ENCODE peak calls at places on chromosomes 13 and 19, in five cellular contexts. O, Q, F, V and N are unnamed samples.

GRCh38 chr19:2636897-2637683 is 65.4 kb downstream of the GNG7 start:
- DNase-seq in F (peak), V (no peak), O (peak), Q (peak), N (no peak)

GRCh38 chr13:35768551-35768950 is 292.1 kb upstream of the MAB21L1 start:
- DNase-seq in F (peak), O (peak), Q (no peak), V (no peak), N (no peak)

GRCh38 chr19:33273881-33274662 is 28.3 kb downstream of the CEBPA start:
- DNase-seq in Q (peak), O (peak), V (peak), F (peak), N (peak)

GRCh38 chr13:47454986-47455385 is 546.1 kb downstream of the SUCLA2 start:
- DNase-seq in O (peak), F (no peak), V (no peak), Q (no peak), N (no peak)

GRCh38 chr13:75751350-75751749 is 115.2 kb downstream of the LMO7 start:
- DNase-seq in F (no peak), Q (no peak), V (no peak), O (no peak), N (no peak)

GRCh38 chr19:7397687-7398086 is 49.0 kb downstream of the ARHGEF18 start:
- DNase-seq in Q (no peak), F (peak), V (peak), O (peak), N (peak)

GRCh38 chr13:97231832-97232201 is 9.7 kb downstream of the MBNL2 start:
- DNase-seq in V (no peak), O (peak), F (no peak), Q (no peak), N (no peak)

GRCh38 chr13:51230473-51231105 is 8.4 kb downstream of the FAM124A start:
- DNase-seq in V (no peak), Q (no peak), O (peak), F (peak), N (no peak)

GRCh38 chr13:74289861-74290260 is 155.7 kb upstream of the KLF12 start:
- DNase-seq in F (no peak), Q (no peak), O (no peak), V (no peak), N (no peak)

GRCh38 chr19:47186337-47187022 is 44.5 kb downstream of the BBC3 start:
- DNase-seq in V (no peak), F (no peak), O (no peak), Q (peak), N (no peak)

GRCh38 chr13:47175172-47175806 is 278.4 kb upstream of the HTR2A start:
- DNase-seq in F (peak), V (peak), O (peak), Q (no peak), N (peak)

GRCh38 chr13:24040835-24041234 is 119.7 kb upstream of the SPATA13 start:
- DNase-seq in V (no peak), O (no peak), Q (no peak), F (no peak), N (no peak)

GRCh38 chr13:24328145-24328544 is 18.8 kb downstream of the C1QTNF9 start:
- DNase-seq in Q (no peak), O (no peak), V (no peak), F (no peak), N (no peak)

GRCh38 chr13:80945328-80945727 is 604.4 kb upstream of the SPRY2 start:
- DNase-seq in O (no peak), V (no peak), Q (no peak), F (no peak), N (no peak)

GRCh38 chr19:52542984-52543664 is 15.7 kb downstream of the ZNF808 start:
- DNase-seq in V (no peak), Q (no peak), F (peak), O (no peak), N (no peak)

GRCh38 chr19:2270157-2270571 is 11.8 kb downstream of the PEAK3 start:
- DNase-seq in Q (peak), O (peak), F (no peak), V (no peak), N (no peak)

GRCh38 chr19:45569619-45570421 is 14.8 kb downstream of the OPA3 start:
- DNase-seq in V (no peak), Q (peak), F (no peak), O (peak), N (no peak)

GRCh38 chr19:23384166-23384565 is 11.1 kb downstream of the ZNF91 start:
- DNase-seq in O (no peak), V (no peak), F (no peak), Q (no peak), N (no peak)

GRCh38 chr13:50915562-50915961 is 6.0 kb downstream of the RNASEH2B start:
- DNase-seq in Q (no peak), F (no peak), O (no peak), V (no peak), N (no peak)

GRCh38 chr19:58382997-58383603 is 2.3 kb upstream of the ZNF837 start:
- DNase-seq in F (no peak), V (no peak), O (no peak), Q (peak), N (no peak)

GRCh38 chr13:40665061-40665753 is 1.2 kb downstream of the FOXO1 start:
- DNase-seq in Q (peak), O (no peak), F (no peak), V (peak), N (no peak)

GRCh38 chr19:21022996-21023395 is 2.5 kb downstream of the ZNF430 start:
- DNase-seq in O (peak), F (peak), V (peak), Q (no peak), N (peak)

GRCh38 chr19:54665530-54665929 is 2.7 kb downstream of the LILRB4 start:
- DNase-seq in Q (no peak), F (no peak), V (no peak), O (no peak), N (no peak)

GRCh38 chr13:93628136-93628535 is 401.5 kb downstream of the GPC6 start:
- DNase-seq in V (no peak), F (no peak), O (no peak), Q (no peak), N (no peak)

GRCh38 chr19:14496849-14497346 is 971 bp upstream of the GIPC1 start:
- DNase-seq in V (no peak), Q (no peak), F (no peak), O (no peak), N (no peak)

GRCh38 chr13:40494513-40494912 is 171.9 kb downstream of the FOXO1 start:
- DNase-seq in V (no peak), F (no peak), O (no peak), Q (no peak), N (no peak)

GRCh38 chr19:5240011-5240410 is 100.6 kb downstream of the PTPRS start:
- DNase-seq in O (no peak), F (no peak), V (no peak), Q (peak), N (no peak)

GRCh38 chr13:107864543-107865460 is 350.5 kb downstream of the LIG4 start:
- DNase-seq in Q (no peak), V (peak), F (peak), O (peak), N (peak)

GRCh38 chr19:40390084-40390742 is at the start of gene HIPK4:
- DNase-seq in O (no peak), Q (no peak), F (no peak), V (no peak), N (no peak)

GRCh38 chr19:54173951-54174817 is 1.2 kb upstream of the TMC4 start:
- DNase-seq in Q (peak), O (no peak), V (no peak), F (no peak), N (no peak)

GRCh38 chr13:41916173-41916954 is 44.5 kb downstream of the VWA8 start:
- DNase-seq in F (peak), O (peak), Q (no peak), V (peak), N (peak)

GRCh38 chr13:41919031-41919740 is 41.7 kb downstream of the VWA8 start:
- DNase-seq in V (no peak), O (no peak), F (no peak), Q (no peak), N (no peak)

GRCh38 chr13:41919741-41920487 is 41.0 kb downstream of the VWA8 start:
- DNase-seq in V (no peak), Q (no peak), F (no peak), O (no peak), N (no peak)

GRCh38 chr13:41915096-41915495 is 45.8 kb downstream of the VWA8 start:
- DNase-seq in Q (no peak), V (peak), F (no peak), O (no peak), N (no peak)

DNA sequence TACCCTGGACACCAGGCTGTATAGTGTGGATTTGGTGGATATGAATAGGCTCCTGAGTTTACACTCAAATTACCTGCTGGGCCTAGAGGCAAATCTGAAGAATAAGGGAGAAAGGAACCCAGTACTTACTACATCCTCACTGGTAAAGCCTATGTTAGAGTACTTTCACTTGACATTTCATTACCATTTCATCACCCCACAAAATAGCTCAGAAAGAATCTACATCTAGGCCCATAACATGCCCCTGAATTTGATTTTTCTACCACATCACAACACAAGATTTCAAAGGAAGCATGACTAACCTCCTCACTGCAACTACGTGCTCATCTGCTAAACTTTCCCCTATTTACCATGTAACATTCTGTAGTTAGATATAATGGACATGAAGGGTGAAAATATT is 43.3 kb downstream of the VWA8 start:
- DNase-seq in O (peak), F (peak), V (peak), Q (no peak), N (no peak)
- H3K4me3 ChIP-seq in O (no peak), F (no peak), V (no peak), Q (no peak), N (no peak)

GRCh38 chr13:31824705-31825512 is 85.6 kb downstream of the RXFP2 start:
- DNase-seq in F (peak), V (no peak), O (peak), Q (no peak), N (no peak)
- TF ChIP-seq CTCF in F (peak), V (peak), O (peak), Q (no peak), N (no peak)

DNA sequence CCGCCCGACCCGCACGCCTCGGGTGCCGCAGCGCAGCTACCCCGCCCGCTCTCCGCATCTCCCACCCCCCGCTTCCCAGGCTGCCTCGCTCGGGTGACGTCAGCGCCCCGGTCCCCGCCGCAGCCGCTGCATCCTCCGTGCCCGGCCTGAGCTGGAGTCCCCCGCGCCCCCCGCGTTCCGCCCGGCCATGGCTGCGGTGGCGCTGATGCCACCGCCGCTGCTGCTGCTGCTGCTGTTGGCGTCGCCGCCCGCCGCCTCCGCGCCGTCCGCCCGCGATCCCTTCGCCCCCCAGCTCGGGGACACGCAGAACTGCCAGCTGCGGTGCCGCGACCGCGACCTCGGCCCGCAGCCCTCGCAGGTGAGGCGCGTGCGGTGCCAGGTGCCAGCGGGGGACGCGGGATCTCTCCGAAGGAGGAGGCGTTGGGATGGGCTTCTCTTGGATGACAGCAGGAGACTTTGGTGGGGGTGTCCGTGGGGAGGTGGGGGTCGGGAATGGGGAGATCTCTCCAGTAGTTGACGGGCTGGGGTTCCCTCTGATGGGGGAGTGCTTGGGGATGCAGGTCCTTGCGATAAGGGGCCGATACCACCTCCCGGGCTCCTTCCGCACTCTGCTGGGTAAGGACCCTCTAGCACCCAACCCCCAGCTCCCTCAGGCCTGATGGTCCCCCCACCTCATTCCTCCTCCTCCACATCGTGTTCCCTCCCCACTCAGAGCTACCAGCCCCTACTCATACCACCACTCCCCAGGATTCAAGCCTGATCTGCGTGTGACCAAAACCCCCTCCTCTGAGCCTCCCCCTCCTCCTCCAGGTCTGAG is at the start of gene TMEM59L:
- DNase-seq in F (no peak), V (no peak), O (no peak), Q (no peak), N (no peak)
- H3K4me3 ChIP-seq in F (peak), V (peak), O (peak), Q (peak), N (peak)

DNA sequence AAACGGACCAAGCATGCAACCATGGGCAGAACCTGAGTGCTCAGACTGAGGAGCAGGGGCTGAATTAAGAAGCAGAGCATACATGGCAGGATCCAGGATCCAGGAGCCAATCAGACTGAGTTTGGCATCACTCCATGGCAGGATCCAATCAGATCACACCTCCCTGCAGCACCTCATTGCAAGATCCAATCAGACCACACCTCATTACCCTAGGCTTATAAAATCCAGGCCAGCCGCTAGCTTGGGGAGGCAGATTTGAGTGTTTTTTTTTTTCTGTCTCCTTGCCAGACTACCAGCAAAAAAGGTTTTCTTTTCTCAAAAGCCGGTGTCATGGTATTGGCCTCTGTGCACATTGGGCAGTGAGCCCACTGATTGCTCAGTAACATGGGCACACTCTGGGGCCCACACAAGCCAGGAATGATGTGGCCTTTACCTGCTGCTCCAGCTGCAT is 127.9 kb upstream of the GJB6 start:
- DNase-seq in O (peak), F (peak), Q (no peak), V (peak), N (no peak)
- TF ChIP-seq CTCF in O (no peak), F (no peak), Q (no peak), V (no peak), N (no peak)

DNA sequence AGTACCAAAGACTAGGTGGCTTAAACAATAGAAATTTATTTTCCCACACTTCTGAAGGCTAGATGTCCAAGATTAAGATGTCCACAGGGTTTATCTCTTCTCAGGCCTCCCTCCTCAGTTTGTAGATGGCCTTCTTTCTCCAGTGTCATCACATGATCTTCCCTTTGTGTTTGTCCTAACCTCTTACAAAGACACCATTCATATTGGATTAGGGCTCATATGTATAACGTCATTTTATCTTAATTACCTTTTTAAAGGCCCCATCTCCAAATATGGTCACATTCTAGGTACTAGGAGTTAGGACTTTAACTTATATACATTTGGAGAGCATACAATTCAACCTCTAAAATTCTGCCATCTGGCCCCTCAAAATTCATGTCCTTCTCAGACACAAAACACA is 34.3 kb downstream of the N4BP2L2 start:
- DNase-seq in V (no peak), O (no peak), F (no peak), Q (no peak), N (no peak)
- H3K4me3 ChIP-seq in V (no peak), O (no peak), F (no peak), Q (no peak), N (no peak)